ENCODE peak calls at places on chromosomes 1 and 21, in eight cellular contexts. One of them, this sample, is unnamed.
A peak's percentile ranks its signal among the peaks of the same experiment; 100 is the strongest.

GRCh38 chr21:17921579-17922530 is 102.7 kb upstream of the C21orf91 start:
- DNase-seq in foreskin fibroblast: peak; percentile 43
- DNase-seq in neural progenitor cell: no peak
- DNase-seq in heart right ventricle: peak; percentile 20
- DNase-seq in lower lobe of right lung: no peak
- DNase-seq in HCT116: no peak
- DNase-seq in GM20000: no peak
- DNase-seq in vagina: no peak
- DNase-seq in this sample: no peak

GRCh38 chr1:117591248-117591647 is 14.6 kb upstream of the TENT5C start:
- DNase-seq in heart right ventricle: no peak
- DNase-seq in neural progenitor cell: no peak
- DNase-seq in foreskin fibroblast: no peak
- DNase-seq in HCT116: no peak
- DNase-seq in GM20000: no peak
- DNase-seq in lower lobe of right lung: peak; percentile 77
- DNase-seq in vagina: no peak
- DNase-seq in this sample: no peak

GRCh38 chr1:72186733-72187307 is 95.5 kb downstream of the NEGR1 start:
- DNase-seq in foreskin fibroblast: peak; percentile 16
- DNase-seq in HCT116: no peak
- DNase-seq in neural progenitor cell: no peak
- DNase-seq in heart right ventricle: no peak
- DNase-seq in lower lobe of right lung: no peak
- DNase-seq in vagina: no peak
- DNase-seq in GM20000: no peak
- DNase-seq in this sample: no peak

GRCh38 chr1:71510725-71511124 is 429.9 kb upstream of the ZRANB2 start:
- DNase-seq in GM20000: no peak
- DNase-seq in lower lobe of right lung: no peak
- DNase-seq in neural progenitor cell: no peak
- DNase-seq in HCT116: no peak
- DNase-seq in vagina: no peak
- DNase-seq in foreskin fibroblast: no peak
- DNase-seq in heart right ventricle: no peak
- DNase-seq in this sample: no peak

GRCh38 chr1:70892140-70892539 is 155.5 kb downstream of the PTGER3 start:
- DNase-seq in foreskin fibroblast: no peak
- DNase-seq in heart right ventricle: no peak
- DNase-seq in GM20000: no peak
- DNase-seq in vagina: no peak
- DNase-seq in HCT116: no peak
- DNase-seq in lower lobe of right lung: no peak
- DNase-seq in neural progenitor cell: no peak
- DNase-seq in this sample: no peak

GRCh38 chr1:234260578-234260977 is 112.7 kb upstream of the COA6 start:
- DNase-seq in GM20000: no peak
- DNase-seq in vagina: peak; percentile 27
- DNase-seq in HCT116: no peak
- DNase-seq in foreskin fibroblast: no peak
- DNase-seq in lower lobe of right lung: no peak
- DNase-seq in heart right ventricle: no peak
- DNase-seq in neural progenitor cell: no peak
- DNase-seq in this sample: no peak

GRCh38 chr21:28959367-28960099 is 33.1 kb downstream of the LTN1 start:
- DNase-seq in heart right ventricle: no peak
- DNase-seq in GM20000: no peak
- DNase-seq in foreskin fibroblast: peak; percentile 36
- DNase-seq in HCT116: no peak
- DNase-seq in vagina: no peak
- DNase-seq in lower lobe of right lung: no peak
- DNase-seq in neural progenitor cell: no peak
- DNase-seq in this sample: no peak

GRCh38 chr1:34591751-34592629 is 162.9 kb upstream of the GJB5 start:
- DNase-seq in GM20000: no peak
- DNase-seq in vagina: no peak
- DNase-seq in heart right ventricle: no peak
- DNase-seq in foreskin fibroblast: no peak
- DNase-seq in neural progenitor cell: no peak
- DNase-seq in HCT116: no peak
- DNase-seq in lower lobe of right lung: no peak
- DNase-seq in this sample: no peak

GRCh38 chr1:66012076-66012769 is 219.5 kb downstream of the PDE4B start:
- DNase-seq in heart right ventricle: no peak
- DNase-seq in lower lobe of right lung: no peak
- DNase-seq in foreskin fibroblast: no peak
- DNase-seq in neural progenitor cell: no peak
- DNase-seq in GM20000: no peak
- DNase-seq in HCT116: no peak
- DNase-seq in vagina: no peak
- DNase-seq in this sample: no peak

GRCh38 chr1:159598196-159598595 is 10.6 kb downstream of the APCS start:
- DNase-seq in foreskin fibroblast: peak; percentile 56
- DNase-seq in heart right ventricle: no peak
- DNase-seq in neural progenitor cell: no peak
- DNase-seq in GM20000: no peak
- DNase-seq in vagina: no peak
- DNase-seq in HCT116: no peak
- DNase-seq in lower lobe of right lung: no peak
- DNase-seq in this sample: no peak

GRCh38 chr1:89519779-89520358 is 4.8 kb upstream of the LRRC8B start:
- DNase-seq in lower lobe of right lung: no peak
- DNase-seq in foreskin fibroblast: peak; percentile 21
- DNase-seq in neural progenitor cell: peak; percentile 43
- DNase-seq in vagina: no peak
- DNase-seq in HCT116: peak; percentile 18
- DNase-seq in heart right ventricle: no peak
- DNase-seq in GM20000: peak; percentile 67
- DNase-seq in this sample: peak; percentile 60

GRCh38 chr1:111937147-111937725 is 52.2 kb downstream of the KCND3 start:
- DNase-seq in HCT116: no peak
- DNase-seq in lower lobe of right lung: no peak
- DNase-seq in foreskin fibroblast: no peak
- DNase-seq in vagina: no peak
- DNase-seq in neural progenitor cell: no peak
- DNase-seq in heart right ventricle: no peak
- DNase-seq in GM20000: no peak
- DNase-seq in this sample: no peak

GRCh38 chr1:113895961-113896360 is 8.6 kb upstream of the BCL2L15 start:
- DNase-seq in lower lobe of right lung: no peak
- DNase-seq in vagina: no peak
- DNase-seq in foreskin fibroblast: no peak
- DNase-seq in heart right ventricle: no peak
- DNase-seq in HCT116: no peak
- DNase-seq in neural progenitor cell: no peak
- DNase-seq in GM20000: no peak
- DNase-seq in this sample: no peak

GRCh38 chr21:45836268-45836655 is 145.3 kb upstream of the COL6A1 start:
- DNase-seq in heart right ventricle: no peak
- DNase-seq in vagina: no peak
- DNase-seq in GM20000: no peak
- DNase-seq in lower lobe of right lung: no peak
- DNase-seq in neural progenitor cell: no peak
- DNase-seq in foreskin fibroblast: peak; percentile 60
- DNase-seq in HCT116: no peak
- DNase-seq in this sample: no peak

GRCh38 chr1:44524180-44524579 is 119.1 kb downstream of the RNF220 start:
- DNase-seq in lower lobe of right lung: no peak
- DNase-seq in foreskin fibroblast: no peak
- DNase-seq in vagina: no peak
- DNase-seq in heart right ventricle: no peak
- DNase-seq in neural progenitor cell: peak; percentile 67
- DNase-seq in GM20000: no peak
- DNase-seq in HCT116: no peak
- DNase-seq in this sample: no peak

GRCh38 chr1:94865369-94865768 is 45.2 kb downstream of the SLC44A3 start:
- DNase-seq in GM20000: no peak
- DNase-seq in heart right ventricle: no peak
- DNase-seq in foreskin fibroblast: no peak
- DNase-seq in HCT116: no peak
- DNase-seq in vagina: no peak
- DNase-seq in neural progenitor cell: no peak
- DNase-seq in lower lobe of right lung: no peak
- DNase-seq in this sample: no peak

GRCh38 chr1:207423560-207424292 is 30.4 kb upstream of the CR2 start:
- DNase-seq in foreskin fibroblast: no peak
- DNase-seq in HCT116: no peak
- DNase-seq in heart right ventricle: no peak
- DNase-seq in lower lobe of right lung: no peak
- DNase-seq in GM20000: no peak
- DNase-seq in neural progenitor cell: peak; percentile 25
- DNase-seq in vagina: no peak
- DNase-seq in this sample: no peak

GRCh38 chr21:40254540-40255455 is 387.6 kb downstream of the PCP4 start:
- DNase-seq in foreskin fibroblast: no peak
- DNase-seq in GM20000: no peak
- DNase-seq in HCT116: no peak
- DNase-seq in vagina: no peak
- DNase-seq in neural progenitor cell: no peak
- DNase-seq in lower lobe of right lung: no peak
- DNase-seq in heart right ventricle: no peak
- DNase-seq in this sample: no peak

GRCh38 chr1:237932806-237933205 is 42.1 kb upstream of the ZP4 start:
- DNase-seq in foreskin fibroblast: no peak
- DNase-seq in neural progenitor cell: no peak
- DNase-seq in GM20000: no peak
- DNase-seq in heart right ventricle: no peak
- DNase-seq in vagina: no peak
- DNase-seq in lower lobe of right lung: no peak
- DNase-seq in HCT116: no peak
- DNase-seq in this sample: no peak

GRCh38 chr1:15850450-15851079 is 3.1 kb downstream of the SPEN start:
- DNase-seq in neural progenitor cell: no peak
- DNase-seq in vagina: no peak
- DNase-seq in HCT116: no peak
- DNase-seq in GM20000: no peak
- DNase-seq in heart right ventricle: no peak
- DNase-seq in foreskin fibroblast: no peak
- DNase-seq in lower lobe of right lung: no peak
- DNase-seq in this sample: no peak

GRCh38 chr1:31689821-31690220 is 14.0 kb downstream of the COL16A1 start:
- DNase-seq in neural progenitor cell: no peak
- DNase-seq in lower lobe of right lung: no peak
- DNase-seq in foreskin fibroblast: peak; percentile 92
- DNase-seq in heart right ventricle: no peak
- DNase-seq in HCT116: peak; percentile 67
- DNase-seq in vagina: no peak
- DNase-seq in GM20000: no peak
- DNase-seq in this sample: no peak

GRCh38 chr1:154550070-154550469 is 8.4 kb downstream of the UBE2Q1 start:
- DNase-seq in HCT116: no peak
- DNase-seq in heart right ventricle: no peak
- DNase-seq in GM20000: no peak
- DNase-seq in neural progenitor cell: no peak
- DNase-seq in vagina: no peak
- DNase-seq in lower lobe of right lung: no peak
- DNase-seq in foreskin fibroblast: no peak
- DNase-seq in this sample: no peak
- TF ChIP-seq CTCF in HCT116: no peak
- TF ChIP-seq CTCF in heart right ventricle: no peak
- TF ChIP-seq CTCF in GM20000: no peak
- TF ChIP-seq CTCF in neural progenitor cell: no peak
- TF ChIP-seq CTCF in vagina: no peak
- TF ChIP-seq CTCF in lower lobe of right lung: no peak
- TF ChIP-seq CTCF in foreskin fibroblast: no peak
- TF ChIP-seq CTCF in this sample: no peak

GRCh38 chr1:220886470-220887201 is 7.4 kb downstream of the HLX start:
- DNase-seq in lower lobe of right lung: no peak
- DNase-seq in HCT116: no peak
- DNase-seq in neural progenitor cell: no peak
- DNase-seq in GM20000: no peak
- DNase-seq in vagina: peak; percentile 60
- DNase-seq in heart right ventricle: no peak
- DNase-seq in foreskin fibroblast: no peak
- DNase-seq in this sample: peak; percentile 14

GRCh38 chr1:220887868-220888664 is 8.8 kb downstream of the HLX start:
- DNase-seq in foreskin fibroblast: no peak
- DNase-seq in lower lobe of right lung: no peak
- DNase-seq in GM20000: no peak
- DNase-seq in neural progenitor cell: peak; percentile 52
- DNase-seq in HCT116: no peak
- DNase-seq in heart right ventricle: no peak
- DNase-seq in vagina: peak; percentile 80
- DNase-seq in this sample: peak; percentile 12

GRCh38 chr1:220888665-220888986 is 9.4 kb downstream of the HLX start:
- DNase-seq in vagina: no peak
- DNase-seq in neural progenitor cell: no peak
- DNase-seq in lower lobe of right lung: no peak
- DNase-seq in foreskin fibroblast: no peak
- DNase-seq in HCT116: no peak
- DNase-seq in GM20000: no peak
- DNase-seq in heart right ventricle: no peak
- DNase-seq in this sample: no peak

GRCh38 chr1:220885971-220886370 is 6.7 kb downstream of the HLX start:
- DNase-seq in heart right ventricle: no peak
- DNase-seq in GM20000: no peak
- DNase-seq in vagina: peak; percentile 80
- DNase-seq in lower lobe of right lung: no peak
- DNase-seq in foreskin fibroblast: no peak
- DNase-seq in HCT116: no peak
- DNase-seq in neural progenitor cell: no peak
- DNase-seq in this sample: peak; percentile 21

GRCh38 chr1:220887202-220887867 is 8.1 kb downstream of the HLX start:
- DNase-seq in foreskin fibroblast: no peak
- DNase-seq in HCT116: no peak
- DNase-seq in GM20000: no peak
- DNase-seq in vagina: peak; percentile 82
- DNase-seq in heart right ventricle: no peak
- DNase-seq in neural progenitor cell: peak; percentile 76
- DNase-seq in lower lobe of right lung: no peak
- DNase-seq in this sample: peak; percentile 17
- TF ChIP-seq CTCF in foreskin fibroblast: no peak
- TF ChIP-seq CTCF in HCT116: no peak
- TF ChIP-seq CTCF in GM20000: no peak
- TF ChIP-seq CTCF in vagina: no peak
- TF ChIP-seq CTCF in heart right ventricle: no peak
- TF ChIP-seq CTCF in neural progenitor cell: peak; percentile 22
- TF ChIP-seq CTCF in lower lobe of right lung: no peak
- TF ChIP-seq CTCF in this sample: no peak

DNA sequence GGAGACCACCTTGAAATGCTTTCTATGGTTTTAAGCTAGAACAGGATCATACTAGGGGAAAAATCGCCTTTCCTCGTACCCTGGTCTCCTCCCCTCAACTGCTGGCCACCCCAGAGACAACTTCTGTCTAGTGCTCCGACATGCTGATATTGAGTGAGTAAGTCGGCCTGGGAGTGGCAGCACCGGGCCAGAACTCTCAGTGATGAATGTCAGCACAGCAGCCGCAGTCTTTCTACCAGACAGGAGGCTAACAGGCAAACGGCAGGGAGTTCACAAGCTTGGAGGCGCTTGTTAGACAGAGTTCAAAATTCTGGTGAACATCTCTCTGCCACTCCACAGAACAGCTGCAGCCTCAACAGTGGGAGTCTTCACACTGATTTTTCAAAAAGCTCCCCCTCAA is 716.9 kb downstream of the ADGRL2 start:
- DNase-seq in GM20000: no peak
- DNase-seq in heart right ventricle: peak; percentile 47
- DNase-seq in foreskin fibroblast: peak; percentile 17
- DNase-seq in HCT116: no peak
- DNase-seq in vagina: no peak
- DNase-seq in lower lobe of right lung: no peak
- DNase-seq in neural progenitor cell: peak; percentile 63
- DNase-seq in this sample: no peak
- TF ChIP-seq CTCF in GM20000: no peak
- TF ChIP-seq CTCF in heart right ventricle: peak; percentile 24
- TF ChIP-seq CTCF in foreskin fibroblast: no peak
- TF ChIP-seq CTCF in HCT116: no peak
- TF ChIP-seq CTCF in vagina: no peak
- TF ChIP-seq CTCF in lower lobe of right lung: peak; percentile 14
- TF ChIP-seq CTCF in neural progenitor cell: peak; percentile 35
- TF ChIP-seq CTCF in this sample: no peak

GRCh38 chr1:30322859-30323257 is 400.5 kb downstream of the MATN1 start:
- DNase-seq in vagina: no peak
- DNase-seq in heart right ventricle: no peak
- DNase-seq in foreskin fibroblast: no peak
- DNase-seq in HCT116: no peak
- DNase-seq in neural progenitor cell: peak; percentile 23
- DNase-seq in GM20000: no peak
- DNase-seq in lower lobe of right lung: no peak
- DNase-seq in this sample: no peak
- TF ChIP-seq CTCF in vagina: no peak
- TF ChIP-seq CTCF in heart right ventricle: no peak
- TF ChIP-seq CTCF in foreskin fibroblast: no peak
- TF ChIP-seq CTCF in HCT116: peak; percentile 52
- TF ChIP-seq CTCF in neural progenitor cell: peak; percentile 36
- TF ChIP-seq CTCF in GM20000: no peak
- TF ChIP-seq CTCF in lower lobe of right lung: no peak
- TF ChIP-seq CTCF in this sample: no peak

This sample was measured in GM13977.